ENCODE peak calls at places on chromosomes 7 and 10, in five cellular contexts. One of them, this sample, is unnamed.

GRCh38 chr10:98458812-98459211 is 12.1 kb upstream of the HPS1 start:
- DNase-seq in brain microvascular endothelial cell: no peak
- DNase-seq in activated CD4-positive, alpha-beta T cell treated with anti-CD3 and anti-CD28 coated beads for 24 hours: no peak
- DNase-seq in activated T-helper 1 cell treated with Interleukin-2 at 50 U/mL for 16 hours: no peak
- DNase-seq in NCI-H1436 treated with DMSO at 0.1 percent for 48 hours: no peak
- DNase-seq in this sample: no peak

GRCh38 chr10:7277874-7278273 is 133.0 kb downstream of the SFMBT2 start:
- DNase-seq in activated T-helper 1 cell treated with Interleukin-2 at 50 U/mL for 16 hours: no peak
- DNase-seq in brain microvascular endothelial cell: no peak
- DNase-seq in activated CD4-positive, alpha-beta T cell treated with anti-CD3 and anti-CD28 coated beads for 24 hours: no peak
- DNase-seq in NCI-H1436 treated with DMSO at 0.1 percent for 48 hours: no peak
- DNase-seq in this sample: no peak

GRCh38 chr7:47288060-47288459 is 293.9 kb downstream of the TNS3 start:
- DNase-seq in NCI-H1436 treated with DMSO at 0.1 percent for 48 hours: no peak
- DNase-seq in activated CD4-positive, alpha-beta T cell treated with anti-CD3 and anti-CD28 coated beads for 24 hours: no peak
- DNase-seq in activated T-helper 1 cell treated with Interleukin-2 at 50 U/mL for 16 hours: no peak
- DNase-seq in brain microvascular endothelial cell: no peak
- DNase-seq in this sample: no peak

GRCh38 chr10:35640474-35640873 is 1.6 kb downstream of the FZD8 start:
- DNase-seq in NCI-H1436 treated with DMSO at 0.1 percent for 48 hours: no peak
- DNase-seq in brain microvascular endothelial cell: peak
- DNase-seq in activated T-helper 1 cell treated with Interleukin-2 at 50 U/mL for 16 hours: no peak
- DNase-seq in activated CD4-positive, alpha-beta T cell treated with anti-CD3 and anti-CD28 coated beads for 24 hours: no peak
- DNase-seq in this sample: no peak

GRCh38 chr7:128030263-128030998 is 806 bp downstream of the LRRC4 start:
- DNase-seq in NCI-H1436 treated with DMSO at 0.1 percent for 48 hours: no peak
- DNase-seq in brain microvascular endothelial cell: no peak
- DNase-seq in activated CD4-positive, alpha-beta T cell treated with anti-CD3 and anti-CD28 coated beads for 24 hours: no peak
- DNase-seq in activated T-helper 1 cell treated with Interleukin-2 at 50 U/mL for 16 hours: no peak
- DNase-seq in this sample: no peak

GRCh38 chr7:137957887-137958286 is 44.0 kb downstream of the CREB3L2 start:
- DNase-seq in activated T-helper 1 cell treated with Interleukin-2 at 50 U/mL for 16 hours: no peak
- DNase-seq in NCI-H1436 treated with DMSO at 0.1 percent for 48 hours: no peak
- DNase-seq in brain microvascular endothelial cell: peak
- DNase-seq in activated CD4-positive, alpha-beta T cell treated with anti-CD3 and anti-CD28 coated beads for 24 hours: no peak
- DNase-seq in this sample: peak

GRCh38 chr7:56229631-56230030 is 113.4 kb upstream of the NUPR2 start:
- DNase-seq in activated T-helper 1 cell treated with Interleukin-2 at 50 U/mL for 16 hours: no peak
- DNase-seq in NCI-H1436 treated with DMSO at 0.1 percent for 48 hours: no peak
- DNase-seq in activated CD4-positive, alpha-beta T cell treated with anti-CD3 and anti-CD28 coated beads for 24 hours: no peak
- DNase-seq in brain microvascular endothelial cell: no peak
- DNase-seq in this sample: no peak

GRCh38 chr10:114320249-114321116 is 81.4 kb downstream of the VWA2 start:
- DNase-seq in NCI-H1436 treated with DMSO at 0.1 percent for 48 hours: no peak
- DNase-seq in brain microvascular endothelial cell: no peak
- DNase-seq in activated CD4-positive, alpha-beta T cell treated with anti-CD3 and anti-CD28 coated beads for 24 hours: no peak
- DNase-seq in activated T-helper 1 cell treated with Interleukin-2 at 50 U/mL for 16 hours: no peak
- DNase-seq in this sample: no peak

GRCh38 chr10:111137012-111137411 is 60.2 kb downstream of the ADRA2A start:
- DNase-seq in NCI-H1436 treated with DMSO at 0.1 percent for 48 hours: no peak
- DNase-seq in brain microvascular endothelial cell: no peak
- DNase-seq in activated CD4-positive, alpha-beta T cell treated with anti-CD3 and anti-CD28 coated beads for 24 hours: no peak
- DNase-seq in activated T-helper 1 cell treated with Interleukin-2 at 50 U/mL for 16 hours: no peak
- DNase-seq in this sample: no peak

GRCh38 chr7:15915694-15916093 is 229.2 kb upstream of the MEOX2 start:
- DNase-seq in activated CD4-positive, alpha-beta T cell treated with anti-CD3 and anti-CD28 coated beads for 24 hours: no peak
- DNase-seq in activated T-helper 1 cell treated with Interleukin-2 at 50 U/mL for 16 hours: no peak
- DNase-seq in NCI-H1436 treated with DMSO at 0.1 percent for 48 hours: no peak
- DNase-seq in brain microvascular endothelial cell: no peak
- DNase-seq in this sample: no peak

This sample was measured in GOT3.